ENCODE peak calls at places on chromosome 12, in five cellular contexts. Z is amniotic stem cell, Q is stromal cell of bone marrow, D is NCI-H1930, G is A549. S is an unnamed sample.

GRCh38 chr12:63098851-63099250 is 52.1 kb downstream of the AVPR1A start:
- DNase-seq in D (no peak), Q (no peak), Z (no peak), G (peak; percentile 8), S (no peak)

GRCh38 chr12:104303538-104304151 is at the start of gene EID3:
- DNase-seq in D (no peak), Z (peak; percentile 40), Q (peak; percentile 72), G (peak; percentile 53), S (peak; percentile 98)

GRCh38 chr12:82314406-82314892 is 43.7 kb downstream of the CCDC59 start:
- DNase-seq in Z (no peak), D (no peak), Q (no peak), G (no peak), S (peak; percentile 57)

GRCh38 chr12:124236651-124237050 is 58.2 kb upstream of the RFLNA start:
- DNase-seq in G (no peak), Q (peak; percentile 34), D (no peak), Z (peak; percentile 6), S (no peak)

GRCh38 chr12:111360325-111360930 is 8.5 kb downstream of the PHETA1 start:
- DNase-seq in G (no peak), Z (no peak), Q (no peak), D (no peak), S (no peak)

GRCh38 chr12:113154351-113154973 is 4.9 kb downstream of the CFAP73 start:
- DNase-seq in Z (no peak), D (no peak), G (no peak), Q (no peak), S (no peak)

GRCh38 chr12:127270193-127270592 is 996.8 kb upstream of the TMEM132C start:
- DNase-seq in D (no peak), Q (peak; percentile 87), G (no peak), Z (no peak), S (no peak)

GRCh38 chr12:107670999-107671643 is 14.5 kb upstream of the PWP1 start:
- DNase-seq in Z (no peak), D (no peak), G (no peak), Q (no peak), S (no peak)

GRCh38 chr12:56941299-56942017 is 7.2 kb upstream of the SDR9C7 start:
- DNase-seq in Q (peak; percentile 36), G (peak; percentile 53), D (no peak), Z (no peak), S (no peak)

GRCh38 chr12:73947627-73948026 is 590.0 kb upstream of the ATXN7L3B start:
- DNase-seq in D (no peak), G (no peak), Q (no peak), Z (no peak), S (no peak)

GRCh38 chr12:52568111-52568510 is 5.5 kb downstream of the KRT74 start:
- DNase-seq in Q (no peak), G (no peak), D (no peak), Z (no peak), S (no peak)

GRCh38 chr12:125685885-125686284 is 620.6 kb downstream of the AACS start:
- DNase-seq in G (no peak), D (no peak), Z (no peak), Q (no peak), S (no peak)

GRCh38 chr12:92444763-92445162 is 258.0 kb upstream of the PLEKHG7 start:
- DNase-seq in G (no peak), D (no peak), Q (no peak), Z (no peak), S (no peak)

GRCh38 chr12:44476683-44477082 is 399.4 kb downstream of the NELL2 start:
- DNase-seq in Z (no peak), D (no peak), G (no peak), Q (no peak), S (no peak)

GRCh38 chr12:98656289-98657101 is 11.4 kb downstream of the APAF1 start:
- DNase-seq in G (no peak), D (no peak), Q (no peak), Z (no peak), S (no peak)

GRCh38 chr12:127125607-127126259 is 1141.2 kb upstream of the TMEM132C start:
- DNase-seq in Z (peak; percentile 67), G (peak; percentile 94), D (no peak), Q (peak; percentile 49), S (no peak)

GRCh38 chr12:110156766-110157165 is 32.6 kb downstream of the IFT81 start:
- DNase-seq in Q (no peak), Z (no peak), D (no peak), G (no peak), S (no peak)

GRCh38 chr12:5135126-5135525 is 91.4 kb downstream of the KCNA5 start:
- DNase-seq in D (no peak), Z (no peak), G (no peak), Q (no peak), S (no peak)

GRCh38 chr12:89469361-89469760 is 55.2 kb downstream of the GALNT4 start:
- DNase-seq in Z (peak; percentile 34), D (no peak), Q (peak; percentile 42), G (no peak), S (no peak)

S was measured in posterior vena cava.